ENCODE peak calls at places on chromosomes 11 and 22, in five cellular contexts. S is A549, M is HepG2, J is K562, K is GM12878. V is an unnamed sample. For H3K4me1, the result is how much of the 10 kb centered on the place peaks cover.

GRCh38 chr11:75400110-75400865 is 970 bp downstream of the RPS3 start:
- DNase-seq in J (no peak), S (no peak), K (no peak), M (peak), V (no peak)

GRCh38 chr11:65315204-65315865 is 669 bp downstream of the CDC42EP2 start:
- DNase-seq in K (no peak), S (peak), J (peak), M (peak), V (peak)

GRCh38 chr22:48867891-48868290 is 959.8 kb downstream of the BRD1 start:
- DNase-seq in K (no peak), M (no peak), J (no peak), S (no peak), V (no peak)

GRCh38 chr22:25102722-25103121 is 96.9 kb upstream of the CRYBB3 start:
- DNase-seq in K (no peak), J (no peak), S (no peak), M (no peak), V (no peak)

GRCh38 chr11:116602637-116602942 is 170.2 kb downstream of the BUD13 start:
- DNase-seq in J (no peak), S (no peak), K (no peak), M (no peak), V (no peak)

GRCh38 chr11:18100926-18101656 is 4.8 kb downstream of the SAAL1 start:
- DNase-seq in J (no peak), S (no peak), K (no peak), M (no peak), V (no peak)

GRCh38 chr22:48975886-48976285 is 851.8 kb downstream of the BRD1 start:
- DNase-seq in M (no peak), K (no peak), J (no peak), S (no peak), V (no peak)

GRCh38 chr11:40302669-40303068 is 1156.8 kb downstream of the LRRC4C start:
- DNase-seq in M (no peak), K (no peak), S (no peak), J (no peak), V (no peak)

GRCh38 chr11:66820381-66820780 is 22.9 kb upstream of the RCE1 start:
- DNase-seq in K (no peak), J (no peak), M (no peak), S (no peak), V (no peak)

GRCh38 chr11:87368151-87368550 is 330.4 kb downstream of the TMEM135 start:
- DNase-seq in K (no peak), S (no peak), M (no peak), J (no peak), V (no peak)

GRCh38 chr11:66725646-66726045 is 3.4 kb downstream of the SPTBN2 start:
- DNase-seq in S (no peak), K (no peak), M (no peak), J (no peak), V (peak)

GRCh38 chr22:36362819-36363377 is 24.9 kb downstream of the MYH9 start:
- DNase-seq in K (no peak), J (no peak), S (no peak), M (no peak), V (no peak)

GRCh38 chr22:36364255-36365019 is 23.3 kb downstream of the MYH9 start:
- DNase-seq in K (no peak), S (no peak), J (no peak), M (no peak), V (no peak)

GRCh38 chr22:36365020-36365411 is 22.8 kb downstream of the MYH9 start:
- DNase-seq in S (peak), J (peak), K (no peak), M (no peak), V (no peak)

GRCh38 chr22:36362077-36362476 is 25.7 kb downstream of the MYH9 start:
- DNase-seq in M (no peak), K (no peak), S (no peak), J (no peak), V (no peak)

GRCh38 chr22:36363378-36363931 is 24.3 kb downstream of the MYH9 start:
- DNase-seq in K (no peak), M (peak), J (no peak), S (no peak), V (no peak)
- H3K4me1 ChIP-seq in K (half or more), M (half or more), J (under half), S (half or more), V (half or more)

DNA sequence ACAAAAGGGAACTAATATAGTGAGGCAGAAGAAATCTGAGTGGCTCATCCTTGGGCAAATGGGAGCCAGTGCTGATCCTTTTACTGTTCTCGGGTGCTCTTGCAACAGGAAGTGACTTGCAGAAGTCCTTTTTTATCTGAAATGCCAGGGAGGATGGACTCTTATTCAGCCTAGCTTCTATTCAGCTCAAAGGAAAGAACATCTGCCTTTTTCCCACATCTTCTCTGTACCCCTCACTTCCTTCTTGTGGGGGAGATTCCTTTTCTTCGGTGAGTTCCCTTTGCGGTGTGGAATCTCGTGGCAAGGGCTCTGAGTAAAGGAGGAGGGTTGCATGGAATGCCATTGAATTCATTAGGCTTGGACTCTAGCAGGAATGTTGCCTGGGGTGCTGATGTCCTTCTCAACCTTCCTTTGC is 76.2 kb downstream of the ZBTB16 start:
- DNase-seq in K (no peak), M (no peak), S (no peak), J (no peak), V (peak)
- TF ChIP-seq JUNB in K (no peak), M (no peak), S (no peak), J (no peak), V (no peak)

GRCh38 chr11:3947084-3947483 is 91.6 kb downstream of the STIM1 start:
- DNase-seq in S (no peak), K (peak), M (no peak), J (no peak), V (no peak)
- H3K4me1 ChIP-seq in S (under half), K (half or more), M (half or more), J (under half), V (under half)

DNA sequence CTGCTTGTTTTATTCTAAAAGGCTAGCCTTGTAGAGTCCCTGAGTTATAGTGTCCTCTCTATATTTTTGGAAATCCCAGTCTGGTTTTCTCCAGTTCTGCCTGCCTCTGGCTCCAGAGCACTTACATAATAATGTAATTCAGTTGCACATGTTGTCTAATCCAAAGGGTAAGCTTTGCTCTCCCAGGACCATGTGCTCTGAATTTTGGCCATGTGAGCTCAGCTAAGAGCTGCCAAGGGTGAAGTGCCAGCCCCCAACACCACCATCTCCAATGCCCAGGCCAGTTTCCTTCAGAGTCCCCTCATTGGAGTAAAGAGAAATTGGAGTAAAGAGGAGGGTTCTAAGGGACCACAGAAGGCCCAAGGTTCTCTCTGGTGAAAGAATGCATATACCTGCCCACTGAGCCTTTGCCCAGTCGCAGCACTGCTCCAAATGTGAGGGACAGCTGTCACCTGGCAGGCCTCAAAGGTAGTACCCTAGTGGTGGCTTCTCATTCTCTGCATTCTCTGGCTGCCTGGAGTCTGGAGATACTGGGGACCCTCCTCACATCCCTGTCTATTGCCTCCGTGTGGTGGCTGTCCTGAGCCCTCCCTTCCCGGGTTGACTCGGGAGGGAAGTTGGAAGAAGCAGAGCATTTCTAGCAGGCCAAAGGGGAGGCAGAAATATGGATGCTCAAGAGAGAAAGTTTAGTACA is 4.9 kb downstream of the CRY2 start:
- DNase-seq in J (no peak), S (no peak), K (no peak), M (no peak), V (peak)
- TF ChIP-seq JUNB in J (no peak), S (no peak), K (no peak), M (no peak), V (no peak)

GRCh38 chr11:44015624-44016007 is 32.2 kb upstream of the ACCSL start:
- DNase-seq in K (no peak), J (no peak), M (no peak), S (no peak), V (no peak)

GRCh38 chr11:44017443-44018126 is 30.2 kb upstream of the ACCSL start:
- DNase-seq in S (no peak), K (no peak), J (no peak), M (no peak), V (no peak)

GRCh38 chr11:44014968-44015623 is 32.7 kb upstream of the ACCSL start:
- DNase-seq in K (no peak), J (no peak), S (no peak), M (no peak), V (no peak)

GRCh38 chr11:44016546-44017442 is 31.0 kb upstream of the ACCSL start:
- DNase-seq in J (no peak), M (no peak), S (no peak), K (no peak), V (no peak)

DNA sequence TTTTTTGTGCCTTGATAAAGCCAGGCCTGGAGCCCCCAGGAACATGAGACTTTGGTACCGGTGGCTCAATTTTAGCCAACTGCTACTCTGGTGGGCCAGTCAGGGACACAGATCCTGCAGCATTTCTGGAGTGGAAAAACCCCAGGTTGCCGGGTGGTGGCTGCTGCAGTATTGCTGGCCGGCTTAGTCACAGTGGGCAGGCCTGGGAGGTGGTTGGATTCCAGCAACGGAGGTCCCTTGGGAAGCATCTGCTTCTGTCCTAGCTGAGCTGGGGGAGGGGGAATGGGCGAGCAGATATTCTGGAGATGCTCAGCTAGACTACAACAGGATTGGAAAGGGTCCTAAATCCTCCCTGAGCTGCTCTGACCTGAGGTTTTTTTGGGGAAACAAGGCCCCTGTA is 31.7 kb upstream of the ACCSL start:
- DNase-seq in J (no peak), S (no peak), K (no peak), M (no peak), V (no peak)
- H3K4me1 ChIP-seq in J (under half), S (under half), K (under half), M (under half), V (under half)